ENCODE peak calls at places on chromosomes 5 and 9, in ten cellular contexts. W is RWPE1; G is midbrain; Z is GM03348; U is activated CD4-positive, alpha-beta T cell treated with anti-CD3 and anti-CD28 coated beads, Interleukin-2, amount 50 U/mL, for 48 hours; R is lower lobe of right lung; V is smooth muscle cell of the brain vasculature; M is GDM1; B is ovary; K is CD8-positive, alpha-beta T cell. P is an unnamed sample.

GRCh38 chr5:14560091-14560595 is 21.4 kb upstream of the OTULINL start:
- DNase-seq in W (no peak), G (no peak), Z (no peak), U (no peak), R (no peak), V (no peak), M (peak), B (no peak), K (no peak), P (no peak)

GRCh38 chr5:10594591-10595210 is 30.8 kb downstream of the ANKRD33B start:
- DNase-seq in W (no peak), G (no peak), Z (no peak), U (no peak), R (no peak), V (no peak), M (no peak), B (no peak), K (no peak), P (peak)

GRCh38 chr5:153753645-153754432 is 263.4 kb downstream of the GRIA1 start:
- DNase-seq in W (peak), G (no peak), Z (no peak), U (no peak), R (no peak), V (no peak), M (no peak), B (no peak), K (no peak), P (peak)

GRCh38 chr5:39005566-39006232 is 68.5 kb downstream of the RICTOR start:
- DNase-seq in W (peak), G (no peak), Z (no peak), U (no peak), R (no peak), V (no peak), M (peak), B (no peak), K (no peak), P (peak)

GRCh38 chr9:132288956-132289355 is 65.8 kb downstream of the SETX start:
- DNase-seq in W (no peak), G (no peak), Z (no peak), U (no peak), R (no peak), V (no peak), M (no peak), B (no peak), K (no peak), P (peak)

GRCh38 chr5:158140120-158140778 is 281.3 kb upstream of the CLINT1 start:
- DNase-seq in W (no peak), G (no peak), Z (peak), U (no peak), R (no peak), V (no peak), M (no peak), B (peak), K (no peak), P (peak)

GRCh38 chr5:33939863-33940262 is 3.7 kb downstream of the RXFP3 start:
- DNase-seq in W (no peak), G (no peak), Z (peak), U (no peak), R (no peak), V (no peak), M (no peak), B (no peak), K (no peak), P (peak)

GRCh38 chr9:133116346-133117231 is 4.5 kb downstream of the RALGDS start:
- DNase-seq in W (no peak), G (no peak), Z (no peak), U (no peak), R (peak), V (no peak), M (no peak), B (no peak), K (no peak), P (no peak)

GRCh38 chr5:116626272-116626723 is 51.7 kb upstream of the SEMA6A start:
- DNase-seq in W (no peak), G (peak), Z (peak), U (no peak), R (no peak), V (peak), M (no peak), B (peak), K (no peak), P (no peak)

GRCh38 chr5:55231476-55232193 is 1.8 kb downstream of the CCNO start:
- DNase-seq in W (no peak), G (no peak), Z (no peak), U (no peak), R (peak), V (no peak), M (no peak), B (no peak), K (no peak), P (no peak)

GRCh38 chr5:3345195-3345594 is 250.4 kb upstream of the IRX1 start:
- DNase-seq in W (no peak), G (no peak), Z (no peak), U (no peak), R (no peak), V (no peak), M (no peak), B (no peak), K (no peak), P (no peak)

GRCh38 chr5:137605377-137605776 is 106.3 kb upstream of the SPOCK1 start:
- DNase-seq in W (peak), G (no peak), Z (peak), U (no peak), R (no peak), V (no peak), M (no peak), B (no peak), K (no peak), P (no peak)

GRCh38 chr5:14901462-14902051 is 30.0 kb upstream of the ANKH start:
- DNase-seq in W (no peak), G (no peak), Z (no peak), U (no peak), R (no peak), V (no peak), M (no peak), B (no peak), K (no peak), P (peak)

GRCh38 chr9:126844085-126844484 is 16.4 kb upstream of the ZBTB34 start:
- DNase-seq in W (peak), G (peak), Z (peak), U (no peak), R (no peak), V (peak), M (no peak), B (no peak), K (no peak), P (peak)

GRCh38 chr5:157860898-157861894 is 2.3 kb upstream of the CLINT1 start:
- DNase-seq in W (no peak), G (no peak), Z (no peak), U (peak), R (no peak), V (no peak), M (no peak), B (no peak), K (no peak), P (no peak)